ENCODE peak calls at places on chromosome 19, in six cellular contexts. One of them, this sample, is unnamed.
A peak's percentile ranks its signal among the peaks of the same experiment; 100 is the strongest.

GRCh38 chr19:18587561-18587960 is 1.0 kb upstream of the REX1BD start:
- DNase-seq in K562: no peak
- DNase-seq in suprapubic skin: no peak
- DNase-seq in GM23338: no peak
- DNase-seq in upper lobe of left lung: no peak
- DNase-seq in HL-60: no peak
- DNase-seq in this sample: no peak

GRCh38 chr19:11538232-11539036 is at the start of gene CNN1:
- DNase-seq in K562: peak; percentile 78
- DNase-seq in suprapubic skin: no peak
- DNase-seq in GM23338: peak; percentile 86
- DNase-seq in upper lobe of left lung: no peak
- DNase-seq in HL-60: no peak
- DNase-seq in this sample: no peak

GRCh38 chr19:45395524-45396388 is 9.1 kb downstream of the PPP1R13L start:
- DNase-seq in K562: no peak
- DNase-seq in suprapubic skin: no peak
- DNase-seq in GM23338: peak; percentile 97
- DNase-seq in upper lobe of left lung: no peak
- DNase-seq in HL-60: no peak
- DNase-seq in this sample: no peak

GRCh38 chr19:40921005-40921897 is 39.2 kb upstream of the CYP2A7 start:
- DNase-seq in K562: no peak
- DNase-seq in suprapubic skin: no peak
- DNase-seq in GM23338: no peak
- DNase-seq in upper lobe of left lung: peak; percentile 91
- DNase-seq in HL-60: no peak
- DNase-seq in this sample: no peak

GRCh38 chr19:16714702-16715294 is 4.8 kb upstream of the NWD1 start:
- DNase-seq in K562: peak; percentile 65
- DNase-seq in suprapubic skin: no peak
- DNase-seq in GM23338: peak; percentile 76
- DNase-seq in upper lobe of left lung: peak; percentile 56
- DNase-seq in HL-60: peak; percentile 45
- DNase-seq in this sample: no peak

GRCh38 chr19:4121815-4122214 is 2.1 kb downstream of the MAP2K2 start:
- DNase-seq in K562: no peak
- DNase-seq in suprapubic skin: no peak
- DNase-seq in GM23338: no peak
- DNase-seq in upper lobe of left lung: no peak
- DNase-seq in HL-60: no peak
- DNase-seq in this sample: no peak

GRCh38 chr19:4517451-4518057 is 732 bp downstream of the PLIN4 start:
- DNase-seq in K562: no peak
- DNase-seq in suprapubic skin: no peak
- DNase-seq in GM23338: no peak
- DNase-seq in upper lobe of left lung: no peak
- DNase-seq in HL-60: no peak
- DNase-seq in this sample: no peak

GRCh38 chr19:10760268-10760944 is 42.5 kb downstream of the DNM2 start:
- DNase-seq in K562: no peak
- DNase-seq in suprapubic skin: no peak
- DNase-seq in GM23338: no peak
- DNase-seq in upper lobe of left lung: no peak
- DNase-seq in HL-60: no peak
- DNase-seq in this sample: no peak

GRCh38 chr19:2542341-2543069 is 66.6 kb downstream of the GADD45B start:
- DNase-seq in K562: no peak
- DNase-seq in suprapubic skin: no peak
- DNase-seq in GM23338: peak; percentile 69
- DNase-seq in upper lobe of left lung: no peak
- DNase-seq in HL-60: no peak
- DNase-seq in this sample: no peak

GRCh38 chr19:16193466-16193865 is 4.2 kb upstream of the AP1M1 start:
- DNase-seq in K562: no peak
- DNase-seq in suprapubic skin: no peak
- DNase-seq in GM23338: peak; percentile 73
- DNase-seq in upper lobe of left lung: no peak
- DNase-seq in HL-60: no peak
- DNase-seq in this sample: no peak

GRCh38 chr19:21322528-21322927 is 6.7 kb downstream of the ZNF708 start:
- DNase-seq in K562: no peak
- DNase-seq in suprapubic skin: no peak
- DNase-seq in GM23338: no peak
- DNase-seq in upper lobe of left lung: no peak
- DNase-seq in HL-60: no peak
- DNase-seq in this sample: no peak
- TF ChIP-seq POLR2AphosphoS5 in K562: no peak
- TF ChIP-seq POLR2AphosphoS5 in suprapubic skin: no peak
- TF ChIP-seq POLR2AphosphoS5 in GM23338: no peak
- TF ChIP-seq POLR2AphosphoS5 in upper lobe of left lung: no peak
- TF ChIP-seq POLR2AphosphoS5 in HL-60: no peak
- TF ChIP-seq POLR2AphosphoS5 in this sample: no peak

GRCh38 chr19:38952395-38953165 is 21.8 kb downstream of the MRPS12 start:
- DNase-seq in K562: peak; percentile 45
- DNase-seq in suprapubic skin: no peak
- DNase-seq in GM23338: peak; percentile 80
- DNase-seq in upper lobe of left lung: no peak
- DNase-seq in HL-60: no peak
- DNase-seq in this sample: no peak

GRCh38 chr19:38959618-38960017 is 15.9 kb downstream of the FBXO17 start:
- DNase-seq in K562: no peak
- DNase-seq in suprapubic skin: no peak
- DNase-seq in GM23338: no peak
- DNase-seq in upper lobe of left lung: no peak
- DNase-seq in HL-60: no peak
- DNase-seq in this sample: no peak

GRCh38 chr19:38956264-38956663 is 19.3 kb downstream of the FBXO17 start:
- DNase-seq in K562: no peak
- DNase-seq in suprapubic skin: no peak
- DNase-seq in GM23338: no peak
- DNase-seq in upper lobe of left lung: no peak
- DNase-seq in HL-60: no peak
- DNase-seq in this sample: no peak

GRCh38 chr19:38953677-38954076 is 21.9 kb downstream of the FBXO17 start:
- DNase-seq in K562: no peak
- DNase-seq in suprapubic skin: no peak
- DNase-seq in GM23338: no peak
- DNase-seq in upper lobe of left lung: no peak
- DNase-seq in HL-60: no peak
- DNase-seq in this sample: no peak

GRCh38 chr19:38958301-38958700 is 17.2 kb downstream of the FBXO17 start:
- DNase-seq in K562: no peak
- DNase-seq in suprapubic skin: no peak
- DNase-seq in GM23338: no peak
- DNase-seq in upper lobe of left lung: no peak
- DNase-seq in HL-60: no peak
- DNase-seq in this sample: no peak
- TF ChIP-seq POLR2AphosphoS5 in K562: no peak
- TF ChIP-seq POLR2AphosphoS5 in suprapubic skin: no peak
- TF ChIP-seq POLR2AphosphoS5 in GM23338: no peak
- TF ChIP-seq POLR2AphosphoS5 in upper lobe of left lung: no peak
- TF ChIP-seq POLR2AphosphoS5 in HL-60: no peak
- TF ChIP-seq POLR2AphosphoS5 in this sample: no peak

GRCh38 chr19:1411255-1412191 is 4.1 kb downstream of the DAZAP1 start:
- DNase-seq in K562: no peak
- DNase-seq in suprapubic skin: no peak
- DNase-seq in GM23338: no peak
- DNase-seq in upper lobe of left lung: no peak
- DNase-seq in HL-60: no peak
- DNase-seq in this sample: no peak
- TF ChIP-seq POLR2AphosphoS5 in K562: peak; percentile 23
- TF ChIP-seq POLR2AphosphoS5 in suprapubic skin: no peak
- TF ChIP-seq POLR2AphosphoS5 in GM23338: no peak
- TF ChIP-seq POLR2AphosphoS5 in upper lobe of left lung: no peak
- TF ChIP-seq POLR2AphosphoS5 in HL-60: no peak
- TF ChIP-seq POLR2AphosphoS5 in this sample: no peak

GRCh38 chr19:50178320-50178719 is 15.2 kb upstream of the IZUMO2 start:
- DNase-seq in K562: no peak
- DNase-seq in suprapubic skin: no peak
- DNase-seq in GM23338: no peak
- DNase-seq in upper lobe of left lung: no peak
- DNase-seq in HL-60: no peak
- DNase-seq in this sample: no peak
- TF ChIP-seq POLR2AphosphoS5 in K562: no peak
- TF ChIP-seq POLR2AphosphoS5 in suprapubic skin: no peak
- TF ChIP-seq POLR2AphosphoS5 in GM23338: no peak
- TF ChIP-seq POLR2AphosphoS5 in upper lobe of left lung: no peak
- TF ChIP-seq POLR2AphosphoS5 in HL-60: no peak
- TF ChIP-seq POLR2AphosphoS5 in this sample: no peak

GRCh38 chr19:42153606-42154405 is 21.6 kb upstream of the POU2F2 start:
- DNase-seq in K562: no peak
- DNase-seq in suprapubic skin: no peak
- DNase-seq in GM23338: no peak
- DNase-seq in upper lobe of left lung: no peak
- DNase-seq in HL-60: no peak
- DNase-seq in this sample: no peak

GRCh38 chr19:42151735-42152134 is 19.5 kb upstream of the POU2F2 start:
- DNase-seq in K562: no peak
- DNase-seq in suprapubic skin: no peak
- DNase-seq in GM23338: no peak
- DNase-seq in upper lobe of left lung: no peak
- DNase-seq in HL-60: no peak
- DNase-seq in this sample: no peak

GRCh38 chr19:42152285-42152684 is 20.0 kb upstream of the POU2F2 start:
- DNase-seq in K562: no peak
- DNase-seq in suprapubic skin: no peak
- DNase-seq in GM23338: no peak
- DNase-seq in upper lobe of left lung: no peak
- DNase-seq in HL-60: no peak
- DNase-seq in this sample: no peak

GRCh38 chr19:42154471-42155323 is 22.5 kb upstream of the POU2F2 start:
- DNase-seq in K562: no peak
- DNase-seq in suprapubic skin: no peak
- DNase-seq in GM23338: no peak
- DNase-seq in upper lobe of left lung: no peak
- DNase-seq in HL-60: no peak
- DNase-seq in this sample: no peak

DNA sequence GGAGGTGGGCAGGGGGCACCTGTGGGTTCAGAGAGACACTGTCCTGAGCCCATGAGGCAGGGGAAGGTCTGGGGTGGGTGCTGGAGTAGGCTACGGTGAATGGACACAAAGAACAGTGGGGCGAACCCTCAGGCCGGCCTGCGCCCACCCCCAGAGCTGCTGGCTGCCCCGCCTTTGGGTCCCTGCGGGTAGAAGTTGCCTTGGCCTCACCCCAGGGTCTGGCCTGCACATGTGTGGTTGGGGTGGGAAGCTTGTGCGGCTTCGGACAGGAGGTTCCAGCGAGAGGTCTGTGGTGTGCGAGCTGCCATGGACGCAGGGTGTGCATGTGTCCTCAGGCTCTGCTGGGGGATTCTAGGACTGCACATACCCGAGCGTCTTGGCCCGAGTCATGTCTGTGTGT is 20.6 kb upstream of the POU2F2 start:
- DNase-seq in K562: no peak
- DNase-seq in suprapubic skin: no peak
- DNase-seq in GM23338: no peak
- DNase-seq in upper lobe of left lung: no peak
- DNase-seq in HL-60: no peak
- DNase-seq in this sample: no peak
- TF ChIP-seq POLR2AphosphoS5 in K562: no peak
- TF ChIP-seq POLR2AphosphoS5 in suprapubic skin: no peak
- TF ChIP-seq POLR2AphosphoS5 in GM23338: no peak
- TF ChIP-seq POLR2AphosphoS5 in upper lobe of left lung: no peak
- TF ChIP-seq POLR2AphosphoS5 in HL-60: no peak
- TF ChIP-seq POLR2AphosphoS5 in this sample: no peak

GRCh38 chr19:33403221-33403972 is 29.9 kb downstream of the CEBPG start:
- DNase-seq in K562: no peak
- DNase-seq in suprapubic skin: no peak
- DNase-seq in GM23338: no peak
- DNase-seq in upper lobe of left lung: peak; percentile 77
- DNase-seq in HL-60: no peak
- DNase-seq in this sample: no peak

GRCh38 chr19:33401683-33402420 is 28.3 kb downstream of the CEBPG start:
- DNase-seq in K562: no peak
- DNase-seq in suprapubic skin: no peak
- DNase-seq in GM23338: no peak
- DNase-seq in upper lobe of left lung: no peak
- DNase-seq in HL-60: no peak
- DNase-seq in this sample: no peak

GRCh38 chr19:33400856-33401682 is 27.6 kb downstream of the CEBPG start:
- DNase-seq in K562: no peak
- DNase-seq in suprapubic skin: no peak
- DNase-seq in GM23338: no peak
- DNase-seq in upper lobe of left lung: no peak
- DNase-seq in HL-60: no peak
- DNase-seq in this sample: no peak

GRCh38 chr19:33403973-33404304 is 30.4 kb downstream of the CEBPG start:
- DNase-seq in K562: no peak
- DNase-seq in suprapubic skin: no peak
- DNase-seq in GM23338: no peak
- DNase-seq in upper lobe of left lung: no peak
- DNase-seq in HL-60: no peak
- DNase-seq in this sample: no peak

DNA sequence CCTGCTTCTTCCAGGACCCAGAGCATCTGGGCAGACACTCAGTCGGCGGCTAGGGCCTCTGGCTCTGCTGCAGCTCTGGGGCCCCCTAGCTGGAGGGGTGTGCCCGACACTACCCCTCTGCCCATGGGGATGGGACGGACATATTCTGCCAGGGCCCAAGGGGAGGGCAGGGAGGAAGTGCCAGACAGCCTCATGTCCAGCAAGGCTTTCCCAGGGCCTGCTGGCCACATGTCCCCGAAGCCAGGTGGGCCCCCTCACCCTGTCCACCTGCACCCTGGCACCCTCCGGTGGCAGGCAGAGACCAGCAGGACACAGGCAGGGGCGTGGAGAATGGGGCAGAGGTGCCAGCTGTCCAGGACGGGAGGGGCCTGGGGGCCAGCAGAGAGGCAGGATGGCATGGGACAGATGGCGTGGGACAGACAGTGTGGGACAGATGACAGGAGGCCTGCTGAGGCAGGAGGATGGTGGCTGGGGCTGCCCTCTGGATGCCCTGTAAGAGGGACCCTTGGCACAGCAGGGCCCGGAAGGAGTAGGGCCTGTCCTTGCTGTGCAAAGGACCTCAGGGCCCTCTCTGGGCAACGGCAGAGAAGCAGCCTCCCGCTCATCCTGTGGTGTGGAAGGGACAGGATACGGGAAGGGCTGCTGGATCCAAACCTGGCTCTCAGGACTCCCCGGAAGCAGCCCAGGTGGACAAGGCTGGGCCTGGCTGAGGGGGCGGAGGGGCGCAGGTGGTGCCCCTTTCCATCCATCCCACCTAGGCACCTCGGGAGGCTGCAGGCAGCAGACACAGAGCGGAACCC is 29.1 kb downstream of the CEBPG start:
- DNase-seq in K562: no peak
- DNase-seq in suprapubic skin: no peak
- DNase-seq in GM23338: no peak
- DNase-seq in upper lobe of left lung: no peak
- DNase-seq in HL-60: no peak
- DNase-seq in this sample: no peak
- TF ChIP-seq POLR2AphosphoS5 in K562: no peak
- TF ChIP-seq POLR2AphosphoS5 in suprapubic skin: no peak
- TF ChIP-seq POLR2AphosphoS5 in GM23338: no peak
- TF ChIP-seq POLR2AphosphoS5 in upper lobe of left lung: no peak
- TF ChIP-seq POLR2AphosphoS5 in HL-60: no peak
- TF ChIP-seq POLR2AphosphoS5 in this sample: no peak

GRCh38 chr19:47315125-47315821 is 5.6 kb downstream of the C5AR1 start:
- DNase-seq in K562: peak; percentile 86
- DNase-seq in suprapubic skin: peak; percentile 88
- DNase-seq in GM23338: peak; percentile 46
- DNase-seq in upper lobe of left lung: peak; percentile 92
- DNase-seq in HL-60: peak; percentile 90
- DNase-seq in this sample: no peak
- TF ChIP-seq POLR2AphosphoS5 in K562: no peak
- TF ChIP-seq POLR2AphosphoS5 in suprapubic skin: peak; percentile 64
- TF ChIP-seq POLR2AphosphoS5 in GM23338: no peak
- TF ChIP-seq POLR2AphosphoS5 in upper lobe of left lung: peak; percentile 95
- TF ChIP-seq POLR2AphosphoS5 in HL-60: peak; percentile 69
- TF ChIP-seq POLR2AphosphoS5 in this sample: no peak

GRCh38 chr19:38975214-38975860 is at the start of gene FBXO17:
- DNase-seq in K562: peak; percentile 81
- DNase-seq in suprapubic skin: peak; percentile 78
- DNase-seq in GM23338: peak; percentile 70
- DNase-seq in upper lobe of left lung: peak; percentile 30
- DNase-seq in HL-60: no peak
- DNase-seq in this sample: no peak
- TF ChIP-seq POLR2AphosphoS5 in K562: no peak
- TF ChIP-seq POLR2AphosphoS5 in suprapubic skin: no peak
- TF ChIP-seq POLR2AphosphoS5 in GM23338: peak; percentile 54
- TF ChIP-seq POLR2AphosphoS5 in upper lobe of left lung: no peak
- TF ChIP-seq POLR2AphosphoS5 in HL-60: no peak
- TF ChIP-seq POLR2AphosphoS5 in this sample: peak; percentile 38

This sample was measured in SK-N-MC.